ENCODE peak calls at places on chromosomes 6 and 20, in five cellular contexts. F is CD4-positive, alpha-beta T cell; U is Ammon's horn; K is fibroblast of pulmonary artery; Q is cardiac muscle cell. A is an unnamed sample.
A peak's percentile ranks its signal among the peaks of the same experiment; 100 is the strongest.

GRCh38 chr6:33822575-33823395 is 19.0 kb upstream of the MLN start:
- DNase-seq in Q (peak; percentile 39), F (no peak), U (no peak), K (peak; percentile 27), A (no peak)

GRCh38 chr6:62670490-62671223 is 384.6 kb upstream of the KHDRBS2 start:
- DNase-seq in K (no peak), U (no peak), F (no peak), Q (no peak), A (no peak)

GRCh38 chr20:64099880-64100565 is 7.3 kb downstream of the NPBWR2 start:
- DNase-seq in F (no peak), U (no peak), Q (no peak), K (no peak), A (no peak)

GRCh38 chr6:93057584-93057983 is 361.8 kb downstream of the EPHA7 start:
- DNase-seq in F (no peak), Q (no peak), U (no peak), K (no peak), A (no peak)

GRCh38 chr6:147322299-147323162 is 118.3 kb downstream of the STXBP5 start:
- DNase-seq in K (peak; percentile 54), U (no peak), Q (no peak), F (no peak), A (peak; percentile 27)

GRCh38 chr20:47713941-47714450 is 71.3 kb downstream of the SULF2 start:
- DNase-seq in K (peak; percentile 10), U (no peak), F (no peak), Q (no peak), A (no peak)

GRCh38 chr6:10720229-10720959 is 2.5 kb upstream of the TMEM14C start:
- DNase-seq in K (no peak), F (peak; percentile 41), U (no peak), Q (no peak), A (no peak)

GRCh38 chr20:10271470-10272219 is 53.0 kb downstream of the SNAP25 start:
- DNase-seq in Q (no peak), F (no peak), U (peak; percentile 70), K (no peak), A (no peak)

GRCh38 chr6:27250955-27251671 is 3.6 kb downstream of the PRSS16 start:
- DNase-seq in Q (peak; percentile 94), F (no peak), K (peak; percentile 30), U (peak; percentile 53), A (no peak)

GRCh38 chr20:16580596-16580995 is 7.3 kb upstream of the KIF16B start:
- DNase-seq in F (no peak), K (no peak), U (no peak), Q (no peak), A (no peak)

GRCh38 chr6:11833626-11834592 is 55.3 kb upstream of the ADTRP start:
- DNase-seq in Q (no peak), F (no peak), U (no peak), K (no peak), A (no peak)

GRCh38 chr6:22145823-22146379 is 150.9 kb downstream of the PRL start:
- DNase-seq in U (peak; percentile 93), F (no peak), K (peak; percentile 65), Q (peak; percentile 24), A (peak; percentile 95)

GRCh38 chr20:58711266-58712051 is 18.9 kb downstream of the NPEPL1 start:
- DNase-seq in U (no peak), Q (no peak), F (no peak), K (no peak), A (no peak)

GRCh38 chr6:154841109-154841508 is 107.9 kb downstream of the SCAF8 start:
- DNase-seq in Q (no peak), K (no peak), U (no peak), F (no peak), A (no peak)

GRCh38 chr6:36504982-36505381 is 42.3 kb downstream of the STK38 start:
- DNase-seq in F (no peak), Q (no peak), K (peak; percentile 34), U (no peak), A (no peak)

GRCh38 chr6:100464910-100465700 is at the start of gene SIM1:
- DNase-seq in K (peak; percentile 74), U (no peak), Q (peak; percentile 88), F (no peak), A (no peak)

GRCh38 chr6:108596947-108597346 is 36.2 kb downstream of the FOXO3 start:
- DNase-seq in Q (no peak), K (no peak), U (no peak), F (no peak), A (no peak)

GRCh38 chr6:19434065-19434464 is 403.1 kb upstream of the ID4 start:
- DNase-seq in K (no peak), F (no peak), Q (no peak), U (no peak), A (no peak)

GRCh38 chr6:26389349-26389799 is 6.5 kb downstream of the BTN2A2 start:
- DNase-seq in F (no peak), K (peak; percentile 53), U (peak; percentile 12), Q (no peak), A (no peak)

GRCh38 chr6:41719796-41720620 is 15.4 kb downstream of the TFEB start:
- DNase-seq in U (no peak), Q (no peak), K (no peak), F (no peak), A (peak; percentile 25)

GRCh38 chr6:166456360-166457156 is 73.8 kb upstream of the MPC1 start:
- DNase-seq in K (peak; percentile 47), U (peak; percentile 49), F (no peak), Q (no peak), A (peak; percentile 46)

GRCh38 chr6:346389-347030 is 45.0 kb upstream of the IRF4 start:
- DNase-seq in K (peak; percentile 16), Q (no peak), U (no peak), F (no peak), A (no peak)

GRCh38 chr6:5763871-5764270 is 242.9 kb downstream of the NRN1 start:
- DNase-seq in U (peak; percentile 45), K (no peak), F (no peak), Q (no peak), A (no peak)

GRCh38 chr6:133743621-133744020 is 145.3 kb upstream of the TCF21 start:
- DNase-seq in Q (no peak), F (no peak), U (no peak), K (no peak), A (no peak)

GRCh38 chr6:9647599-9647998 is 767.3 kb downstream of the TFAP2A start:
- DNase-seq in Q (no peak), U (no peak), K (peak; percentile 61), F (no peak), A (no peak)

GRCh38 chr20:21433329-21433890 is 36.1 kb upstream of the NKX2-4 start:
- DNase-seq in F (no peak), Q (no peak), K (peak; percentile 26), U (no peak), A (no peak)

GRCh38 chr20:4063631-4064030 is 48.3 kb upstream of the RNF24 start:
- DNase-seq in Q (peak; percentile 7), U (no peak), K (no peak), F (no peak), A (no peak)

GRCh38 chr6:8180327-8181161 is 78.2 kb upstream of the EEF1E1 start:
- DNase-seq in K (peak; percentile 64), U (peak; percentile 6), F (no peak), Q (peak; percentile 41), A (no peak)

GRCh38 chr20:61191096-61191495 is 61.0 kb upstream of the CDH4 start:
- DNase-seq in U (no peak), K (no peak), F (no peak), Q (no peak), A (no peak)

GRCh38 chr6:138107752-138108592 is 753 bp upstream of the PERP start:
- DNase-seq in Q (no peak), U (no peak), F (peak; percentile 13), K (no peak), A (no peak)

GRCh38 chr20:63594043-63594561 is 20.1 kb upstream of the HELZ2 start:
- DNase-seq in F (no peak), U (no peak), K (peak; percentile 65), Q (no peak), A (no peak)

A was measured in pons.